ENCODE peak calls at places on chromosomes 16 and 17, in eight cellular contexts. S is non-pigmented ciliary epithelial cell; M is mesenteric fat pad; V is activated T-helper 9 cell treated with anti-CD3 and anti-CD28 coated beads, Interleukin-2, amount 50 U/mL, for 16 hours; Q is NCI-H460; J is DMS153; D is H7; R is SJSA1. P is an unnamed sample.

GRCh38 chr16:69762843-69763556 is 868 bp downstream of the WWP2 start:
- DNase-seq in J (no peak), V (no peak), D (no peak), R (no peak), M (no peak), Q (no peak), S (no peak), P (peak; percentile 25)

GRCh38 chr17:5793157-5793556 is 208.8 kb upstream of the NLRP1 start:
- DNase-seq in J (no peak), V (no peak), D (no peak), R (no peak), S (no peak), Q (no peak), M (no peak), P (no peak)

GRCh38 chr17:80592243-80592642 is 47.6 kb downstream of the RPTOR start:
- DNase-seq in J (no peak), M (no peak), V (no peak), Q (no peak), S (no peak), D (no peak), R (no peak), P (no peak)

GRCh38 chr16:85321856-85322271 is 209.6 kb upstream of the CIBAR2 start:
- DNase-seq in V (no peak), D (no peak), J (no peak), S (no peak), M (peak; percentile 97), R (peak; percentile 95), Q (no peak), P (no peak)

GRCh38 chr17:43471801-43472200 is 12.0 kb upstream of the DHX8 start:
- DNase-seq in D (no peak), M (no peak), V (no peak), J (no peak), S (peak; percentile 17), Q (no peak), R (no peak), P (no peak)

GRCh38 chr16:75345711-75346110 is 87.6 kb downstream of the CFDP1 start:
- DNase-seq in R (no peak), Q (no peak), D (no peak), S (no peak), M (no peak), V (no peak), J (no peak), P (no peak)

GRCh38 chr17:2929881-2930533 is 133.4 kb downstream of the OR1D5 start:
- DNase-seq in R (peak; percentile 11), Q (peak; percentile 49), M (no peak), V (no peak), S (no peak), J (no peak), D (peak; percentile 95), P (no peak)

GRCh38 chr17:1908699-1909309 is 79.0 kb downstream of the RPA1 start:
- DNase-seq in Q (peak; percentile 54), J (peak; percentile 43), M (no peak), V (no peak), D (peak; percentile 88), R (peak; percentile 44), S (peak; percentile 22), P (peak; percentile 23)

GRCh38 chr16:9099131-9099625 is 7.7 kb downstream of the HAPSTR1 start:
- DNase-seq in D (no peak), V (no peak), Q (no peak), M (no peak), S (no peak), J (no peak), R (no peak), P (no peak)

GRCh38 chr17:40328386-40328766 is 19.4 kb downstream of the RARA start:
- DNase-seq in Q (no peak), S (no peak), R (no peak), M (no peak), D (no peak), V (no peak), J (no peak), P (no peak)

GRCh38 chr16:46583036-46583435 is 38.1 kb downstream of the SHCBP1 start:
- DNase-seq in R (no peak), S (no peak), M (no peak), J (no peak), V (no peak), D (no peak), Q (no peak), P (no peak)

GRCh38 chr16:17222756-17223411 is 247.9 kb downstream of the XYLT1 start:
- DNase-seq in M (no peak), S (no peak), V (no peak), J (no peak), R (no peak), Q (no peak), D (no peak), P (no peak)

GRCh38 chr17:82317394-82318168 is at the start of gene CD7:
- DNase-seq in Q (no peak), R (no peak), D (no peak), V (peak; percentile 46), S (no peak), M (no peak), J (no peak), P (no peak)